ENCODE peak calls at places on chromosomes 5 and 9, in eight cellular contexts. L is lower lobe of right lung; A is heart left ventricle; W is CD8-positive, alpha-beta T cell; Q is PC-3; P is body of pancreas; C is uterus; R is heart right ventricle. O is an unnamed sample.

GRCh38 chr9:126373241-126373640 is 46.6 kb downstream of the MVB12B start:
- DNase-seq in L (no peak), A (no peak), W (no peak), Q (peak; percentile 62), P (no peak), C (no peak), R (no peak), O (no peak)

GRCh38 chr9:134619983-134620612 is 21.5 kb upstream of the COL5A1 start:
- DNase-seq in L (peak; percentile 38), A (no peak), W (peak; percentile 2), Q (no peak), P (no peak), C (peak; percentile 12), R (no peak), O (no peak)

GRCh38 chr9:91486699-91487497 is 63.3 kb upstream of the NFIL3 start:
- DNase-seq in L (no peak), A (no peak), W (no peak), Q (no peak), P (no peak), C (no peak), R (peak; percentile 54), O (no peak)

GRCh38 chr9:18877984-18878383 is 155.0 kb downstream of the SAXO1 start:
- DNase-seq in L (no peak), A (no peak), W (no peak), Q (no peak), P (no peak), C (no peak), R (no peak), O (no peak)

GRCh38 chr5:79227484-79227995 is 8.4 kb upstream of the JMY start:
- DNase-seq in L (no peak), A (no peak), W (no peak), Q (no peak), P (no peak), C (no peak), R (no peak), O (no peak)

GRCh38 chr5:106414342-106414741 is 1256.4 kb downstream of the EFNA5 start:
- DNase-seq in L (no peak), A (no peak), W (no peak), Q (no peak), P (no peak), C (no peak), R (no peak), O (no peak)

GRCh38 chr5:93092349-93093105 is 488.5 kb downstream of the NR2F1-AS1 start:
- DNase-seq in L (no peak), A (no peak), W (no peak), Q (peak; percentile 65), P (no peak), C (no peak), R (no peak), O (no peak)

GRCh38 chr5:32450952-32451351 is 6.4 kb upstream of the ZFR start:
- DNase-seq in L (no peak), A (no peak), W (no peak), Q (peak; percentile 15), P (no peak), C (no peak), R (no peak), O (no peak)

GRCh38 chr5:119088438-119088837 is 17.6 kb downstream of the DMXL1 start:
- DNase-seq in L (no peak), A (no peak), W (no peak), Q (no peak), P (no peak), C (no peak), R (no peak), O (no peak)

GRCh38 chr5:88544131-88544530 is 275.5 kb upstream of the TMEM161B start:
- DNase-seq in L (no peak), A (no peak), W (no peak), Q (no peak), P (no peak), C (no peak), R (no peak), O (no peak)

GRCh38 chr5:134088994-134089560 is 25.4 kb upstream of the TCF7 start:
- DNase-seq in L (no peak), A (no peak), W (no peak), Q (no peak), P (no peak), C (no peak), R (no peak), O (no peak)

GRCh38 chr5:71862661-71863060 is 143.6 kb downstream of the CARTPT start:
- DNase-seq in L (no peak), A (no peak), W (no peak), Q (no peak), P (no peak), C (no peak), R (no peak), O (no peak)

GRCh38 chr5:124651663-124652513 is 94.6 kb downstream of the ZNF608 start:
- DNase-seq in L (peak; percentile 81), A (peak; percentile 92), W (no peak), Q (peak; percentile 70), P (peak; percentile 89), C (peak; percentile 82), R (peak; percentile 84), O (peak; percentile 77)

GRCh38 chr5:149419532-149420485 is 40.7 kb upstream of the IL17B start:
- DNase-seq in L (no peak), A (peak; percentile 70), W (no peak), Q (no peak), P (no peak), C (peak; percentile 49), R (peak; percentile 62), O (no peak)

GRCh38 chr5:158195811-158196210 is 336.9 kb upstream of the CLINT1 start:
- DNase-seq in L (no peak), A (no peak), W (no peak), Q (no peak), P (no peak), C (no peak), R (no peak), O (no peak)

GRCh38 chr5:36162810-36163486 is 11.0 kb downstream of the SKP2 start:
- DNase-seq in L (no peak), A (no peak), W (no peak), Q (no peak), P (no peak), C (no peak), R (no peak), O (no peak)

GRCh38 chr9:37283730-37284235 is 138.7 kb upstream of the GRHPR start:
- DNase-seq in L (no peak), A (no peak), W (no peak), Q (peak; percentile 69), P (no peak), C (no peak), R (no peak), O (peak; percentile 44)

DNA sequence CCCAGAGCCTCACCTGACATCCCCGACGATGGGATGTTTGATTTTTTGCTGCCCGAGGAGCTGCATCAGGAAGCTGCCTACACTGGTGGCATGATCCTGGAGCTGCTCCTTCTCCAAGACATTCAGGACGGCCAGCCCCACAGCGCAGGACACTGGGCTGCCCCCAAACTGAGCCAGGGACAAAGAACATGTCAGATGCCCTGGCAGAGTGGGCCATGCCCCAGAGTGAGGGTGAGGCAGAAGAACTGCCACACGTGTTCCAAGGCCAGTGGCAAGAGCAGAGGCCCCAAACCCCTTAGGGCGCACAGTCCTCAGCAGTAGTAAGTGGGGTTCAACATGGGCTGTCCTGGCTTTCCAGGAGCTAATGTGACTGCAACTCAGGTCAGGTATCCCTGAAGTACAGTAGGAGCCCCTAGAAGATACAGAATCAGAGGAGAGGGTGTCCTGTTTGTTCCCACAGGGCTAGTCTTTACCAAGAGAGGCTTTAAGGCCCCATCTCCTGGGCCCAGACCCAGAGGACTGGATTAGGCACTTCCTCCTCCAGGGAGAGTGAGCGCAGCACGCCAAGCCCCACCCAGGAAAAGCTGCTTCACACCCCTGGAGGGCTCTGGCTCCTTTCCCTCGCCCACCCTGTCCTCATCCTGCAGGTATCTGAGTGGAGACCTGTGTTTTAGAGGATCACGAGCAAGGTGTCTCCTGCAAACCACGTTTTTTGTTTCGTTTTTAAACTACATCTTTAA is 11.1 kb downstream of the HNRNPAB start:
- DNase-seq in L (peak; percentile 45), A (peak; percentile 20), W (no peak), Q (no peak), P (no peak), C (no peak), R (no peak), O (no peak)
- H3K36me3 ChIP-seq in L (peaks cover 82% of the 10 kb centered on the region), A (peaks cover 92% of the 10 kb centered on the region), W (peaks cover 61% of the 10 kb centered on the region), Q (peaks cover 55% of the 10 kb centered on the region), P (peaks cover 27% of the 10 kb centered on the region), C (no peaks in the 10 kb centered on the region), R (peaks cover 91% of the 10 kb centered on the region), O (peaks cover 38% of the 10 kb centered on the region)

GRCh38 chr5:85458319-85458718 is 1073.6 kb upstream of the EDIL3 start:
- DNase-seq in L (no peak), A (no peak), W (no peak), Q (no peak), P (no peak), C (no peak), R (no peak), O (no peak)
- H3K36me3 ChIP-seq in L (no peaks in the 10 kb centered on the region), A (no peaks in the 10 kb centered on the region), W (no peaks in the 10 kb centered on the region), Q (no peaks in the 10 kb centered on the region), P (no peaks in the 10 kb centered on the region), C (no peaks in the 10 kb centered on the region), R (no peaks in the 10 kb centered on the region), O (no peaks in the 10 kb centered on the region)

DNA sequence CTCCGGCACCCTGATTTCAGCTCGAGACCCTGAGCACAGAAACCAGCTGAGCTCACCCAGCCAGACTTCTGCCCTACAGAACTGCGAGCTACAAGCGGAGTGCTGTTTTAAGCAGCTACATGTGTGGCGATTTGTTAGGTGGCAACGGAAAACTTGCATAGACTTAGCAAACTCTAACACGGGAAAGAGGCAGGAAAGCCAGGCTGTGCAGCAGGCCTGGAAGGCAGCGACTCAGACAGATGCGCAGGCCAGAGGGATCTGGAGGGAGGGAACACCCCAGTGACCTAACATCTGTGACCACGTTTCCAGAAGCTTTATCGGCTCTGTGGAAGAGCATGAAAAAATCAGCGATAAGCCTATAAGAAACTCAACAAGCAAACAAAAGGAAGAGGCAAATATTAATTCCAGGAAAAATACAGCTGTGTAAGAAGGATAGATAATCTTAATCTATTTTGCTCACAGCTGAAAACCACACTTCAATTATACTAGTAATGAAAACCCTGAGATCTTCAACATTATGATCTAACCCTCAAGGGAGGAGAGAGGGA is 11.0 kb downstream of the UBAC1 start:
- DNase-seq in L (no peak), A (no peak), W (no peak), Q (no peak), P (no peak), C (no peak), R (no peak), O (no peak)
- H3K36me3 ChIP-seq in L (peaks cover 95% of the 10 kb centered on the region), A (peaks cover 96% of the 10 kb centered on the region), W (peaks cover 18% of the 10 kb centered on the region), Q (no peaks in the 10 kb centered on the region), P (peaks cover 20% of the 10 kb centered on the region), C (no peaks in the 10 kb centered on the region), R (peaks cover 98% of the 10 kb centered on the region), O (peaks cover 22% of the 10 kb centered on the region)

DNA sequence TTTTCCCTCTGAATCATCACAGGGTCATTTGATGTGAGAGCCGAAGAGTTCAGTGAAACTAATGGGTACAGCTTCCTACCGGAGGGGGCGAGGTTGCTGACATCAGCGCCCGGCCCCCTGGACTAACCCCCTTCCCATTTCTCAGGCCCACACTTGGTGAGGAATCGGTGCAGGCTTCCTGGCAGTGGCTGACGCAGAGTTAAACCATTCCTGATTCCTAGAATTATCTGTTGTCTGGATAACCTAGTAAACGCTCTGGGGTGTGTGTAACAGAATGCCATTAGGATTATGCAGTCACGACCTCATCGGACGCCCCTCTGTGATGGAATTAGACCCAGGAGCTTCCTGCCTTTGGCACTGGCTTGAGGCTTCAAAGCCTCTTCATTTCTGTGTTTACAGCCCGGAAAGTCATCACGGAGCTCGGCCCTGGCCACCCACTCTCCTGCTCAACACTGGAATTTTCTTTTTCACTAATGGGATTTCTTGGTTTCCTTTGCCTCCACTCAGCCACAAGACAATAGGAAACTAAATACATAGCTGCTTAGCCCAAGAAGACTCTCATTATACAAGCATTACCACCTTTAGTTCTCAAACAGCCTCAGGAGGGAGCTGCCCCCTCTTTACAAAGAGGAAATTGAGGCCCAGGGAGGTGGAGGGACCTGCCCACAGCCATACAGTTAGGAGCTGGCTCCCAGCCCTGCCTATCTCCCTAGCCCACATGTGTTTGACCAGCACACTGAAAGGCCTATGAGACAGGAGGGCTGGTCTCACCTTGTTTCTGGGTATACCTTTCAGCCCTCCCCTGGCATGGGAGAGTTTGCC is 61.3 kb upstream of the RPL26L1 start:
- DNase-seq in L (no peak), A (no peak), W (no peak), Q (peak; percentile 31), P (no peak), C (no peak), R (peak; percentile 55), O (no peak)
- H3K36me3 ChIP-seq in L (peaks cover 44% of the 10 kb centered on the region), A (peaks cover 11% of the 10 kb centered on the region), W (peaks cover 9% of the 10 kb centered on the region), Q (no peaks in the 10 kb centered on the region), P (no peaks in the 10 kb centered on the region), C (no peaks in the 10 kb centered on the region), R (peaks cover 14% of the 10 kb centered on the region), O (peaks cover 21% of the 10 kb centered on the region)

O was measured in GM06990.